ENCODE peak calls at places on chromosomes 4 and X, in five cellular contexts. P is spleen, Z is stomach, U is Peyer's patch, I is heart left ventricle. F is an unnamed sample.

GRCh38 chr4:140250989-140251552 is 97.1 kb upstream of the MAML3 start:
- DNase-seq in P (no peak), Z (no peak), U (no peak), I (no peak), F (no peak)

GRCh38 chr4:63788271-63788670 is 621.0 kb downstream of the TECRL start:
- DNase-seq in P (no peak), Z (no peak), U (no peak), I (no peak), F (no peak)

GRCh38 chr4:154982187-154983047 is 201.3 kb downstream of the RBM46 start:
- DNase-seq in P (no peak), Z (peak; percentile 74), U (no peak), I (peak; percentile 16), F (peak; percentile 27)

GRCh38 chr4:7830747-7831146 is 108.9 kb downstream of the AFAP1 start:
- DNase-seq in P (no peak), Z (no peak), U (no peak), I (no peak), F (no peak)

GRCh38 chrX:40912576-40912975 is 172.7 kb upstream of the USP9X start:
- DNase-seq in P (no peak), Z (no peak), U (no peak), I (no peak), F (no peak)

GRCh38 chr4:76984127-76984526 is 34.6 kb downstream of the SEPTIN11 start:
- DNase-seq in P (no peak), Z (no peak), U (no peak), I (no peak), F (no peak)

GRCh38 chrX:71301195-71301924 is at the start of gene ITGB1BP2:
- DNase-seq in P (no peak), Z (no peak), U (no peak), I (peak; percentile 23), F (no peak)

GRCh38 chrX:82237328-82237727 is 1035.4 kb downstream of the SH3BGRL start:
- DNase-seq in P (no peak), Z (no peak), U (no peak), I (no peak), F (no peak)

GRCh38 chrX:2928583-2929434 is at the start of gene ARSD:
- DNase-seq in P (peak; percentile 95), Z (peak; percentile 95), U (peak; percentile 87), I (peak; percentile 87), F (peak; percentile 90)

GRCh38 chr4:177119021-177119461 is 190.6 kb upstream of the NEIL3 start:
- DNase-seq in P (no peak), Z (no peak), U (no peak), I (no peak), F (no peak)

GRCh38 chrX:18598413-18598812 is 73.5 kb downstream of the RS1 start:
- DNase-seq in P (no peak), Z (no peak), U (no peak), I (no peak), F (no peak)

GRCh38 chrX:116749943-116750342 is 287.2 kb upstream of the CT83 start:
- DNase-seq in P (no peak), Z (no peak), U (no peak), I (no peak), F (no peak)

GRCh38 chr4:188986271-188986689 is 847.0 kb downstream of the TRIML1 start:
- DNase-seq in P (no peak), Z (no peak), U (no peak), I (no peak), F (no peak)

GRCh38 chr4:146343199-146343598 is 128.9 kb downstream of the REELD1 start:
- DNase-seq in P (no peak), Z (no peak), U (no peak), I (no peak), F (no peak)

GRCh38 chr4:136812100-136812880 is 720.0 kb downstream of the PCDH18 start:
- DNase-seq in P (peak; percentile 67), Z (no peak), U (no peak), I (no peak), F (no peak)

GRCh38 chrX:10813761-10814160 is 193.4 kb upstream of the MID1 start:
- DNase-seq in P (no peak), Z (no peak), U (no peak), I (no peak), F (no peak)

GRCh38 chr4:177699365-177700213 is 257.4 kb upstream of the AGA start:
- DNase-seq in P (no peak), Z (no peak), U (no peak), I (no peak), F (no peak)

GRCh38 chrX:87895421-87895820 is 377.8 kb downstream of the KLHL4 start:
- DNase-seq in P (no peak), Z (no peak), U (no peak), I (no peak), F (no peak)

GRCh38 chr4:83329521-83330105 is 5.0 kb downstream of the HPSE start:
- DNase-seq in P (no peak), Z (no peak), U (no peak), I (no peak), F (no peak)

GRCh38 chr4:119726505-119726904 is 97.9 kb upstream of the PDE5A start:
- DNase-seq in P (no peak), Z (no peak), U (no peak), I (no peak), F (no peak)

GRCh38 chrX:147226801-147227200 is 412.3 kb upstream of the CXorf51A start:
- DNase-seq in P (no peak), Z (no peak), U (no peak), I (no peak), F (no peak)

GRCh38 chrX:143873343-143873742 is 10.5 kb upstream of the UBE2NL start:
- DNase-seq in P (no peak), Z (no peak), U (no peak), I (no peak), F (no peak)

GRCh38 chr4:138609943-138610350 is 367.8 kb upstream of the SLC7A11 start:
- DNase-seq in P (no peak), Z (no peak), U (no peak), I (no peak), F (no peak)

GRCh38 chr4:176569301-176569700 is 223.4 kb downstream of the VEGFC start:
- DNase-seq in P (no peak), Z (no peak), U (no peak), I (no peak), F (no peak)

GRCh38 chr4:150126880-150127236 is 48.6 kb downstream of the DCLK2 start:
- DNase-seq in P (no peak), Z (no peak), U (no peak), I (no peak), F (no peak)

GRCh38 chr4:101157415-101158135 is 189.8 kb downstream of the PPP3CA start:
- DNase-seq in P (no peak), Z (no peak), U (no peak), I (no peak), F (no peak)

GRCh38 chrX:134836497-134836968 is 154.3 kb upstream of the SMIM10 start:
- DNase-seq in P (no peak), Z (no peak), U (no peak), I (no peak), F (no peak)

GRCh38 chr4:159747983-159748382 is 645.1 kb downstream of the RAPGEF2 start:
- DNase-seq in P (peak; percentile 51), Z (no peak), U (no peak), I (no peak), F (no peak)

GRCh38 chr4:10082047-10082446 is 34.6 kb downstream of the WDR1 start:
- DNase-seq in P (peak; percentile 56), Z (peak; percentile 19), U (no peak), I (peak; percentile 4), F (no peak)

GRCh38 chrX:71144651-71145050 is at the start of gene NLGN3:
- DNase-seq in P (no peak), Z (no peak), U (no peak), I (no peak), F (no peak)

GRCh38 chrX:120309873-120310730 is 1.2 kb downstream of the TMEM255A start:
- DNase-seq in P (no peak), Z (no peak), U (no peak), I (no peak), F (no peak)

GRCh38 chr4:33369366-33369899 is 2649.3 kb downstream of the PCDH7 start:
- DNase-seq in P (no peak), Z (no peak), U (no peak), I (no peak), F (no peak)

GRCh38 chr4:183492791-183493221 is 12.1 kb upstream of the ING2 start:
- DNase-seq in P (no peak), Z (no peak), U (no peak), I (no peak), F (no peak)

GRCh38 chr4:93066746-93067145 is 761.8 kb upstream of the ATOH1 start:
- DNase-seq in P (no peak), Z (no peak), U (no peak), I (no peak), F (no peak)

GRCh38 chr4:60590116-60590515 is 610.0 kb upstream of the ADGRL3 start:
- DNase-seq in P (no peak), Z (no peak), U (no peak), I (no peak), F (no peak)

DNA sequence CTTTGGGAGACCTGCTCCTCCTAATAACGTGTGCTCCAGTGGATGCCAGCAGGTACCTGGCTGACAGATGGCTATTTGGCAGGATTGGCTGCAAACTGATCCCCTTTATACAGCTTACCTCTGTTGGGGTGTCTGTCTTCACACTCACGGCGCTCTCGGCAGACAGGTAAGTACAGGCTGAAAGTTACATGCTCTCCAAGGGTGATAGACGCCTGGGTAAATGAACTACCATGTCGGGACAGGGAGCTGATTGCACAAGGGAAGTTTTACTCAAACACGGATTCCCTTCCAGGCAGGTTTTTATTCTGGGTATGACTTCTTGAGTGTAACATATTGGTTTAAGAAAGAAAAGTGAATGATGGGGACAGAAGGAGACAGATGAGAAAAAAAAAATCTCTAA is 836 bp downstream of the GRPR start:
- DNase-seq in P (no peak), Z (no peak), U (no peak), I (no peak), F (no peak)
- H3K27ac ChIP-seq in P (no peak overlapping the region), Z (no peak overlapping the region), U (no peak overlapping the region), I (no peak overlapping the region), F (no peak overlapping the region)

DNA sequence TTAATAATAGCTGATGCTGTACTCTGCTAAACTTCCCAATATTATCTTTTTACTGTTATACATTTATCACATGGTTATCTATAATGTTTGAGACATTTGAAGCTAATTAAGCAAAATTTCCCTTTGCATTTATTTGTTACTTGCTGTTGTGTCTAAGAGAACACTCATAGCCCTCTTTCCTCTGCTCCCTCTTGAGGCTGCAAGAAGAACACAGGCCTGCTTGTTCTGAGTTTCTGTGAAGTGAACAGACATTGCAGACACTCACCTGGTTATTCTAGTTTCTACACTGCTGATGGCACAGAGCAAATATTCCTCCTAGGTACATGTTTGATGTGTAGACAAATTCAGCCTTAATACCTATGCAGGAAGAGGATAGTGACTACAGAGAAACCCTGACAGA is 367.8 kb downstream of the GASK1B start:
- DNase-seq in P (no peak), Z (no peak), U (no peak), I (no peak), F (no peak)
- TF ChIP-seq CTCF in P (no peak), Z (peak; percentile 18), U (no peak), I (no peak), F (peak; percentile 31)

DNA sequence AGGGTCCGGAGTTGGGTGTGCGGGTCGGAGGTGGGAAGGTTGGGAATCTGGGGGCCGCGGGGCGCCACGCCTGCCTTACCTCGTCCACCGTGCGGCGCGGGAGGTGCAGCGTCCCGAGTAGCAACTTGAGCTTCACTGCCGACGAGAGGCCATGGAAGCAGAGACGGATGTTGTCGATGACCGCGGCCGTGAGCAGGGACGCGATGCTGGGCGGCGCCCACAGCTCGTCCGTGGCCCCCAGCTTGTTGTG is 178 bp downstream of the NELFA start:
- DNase-seq in P (no peak), Z (no peak), U (no peak), I (no peak), F (no peak)
- TF ChIP-seq POLR2A in P (no peak), Z (no peak), U (no peak), I (no peak), F (no peak)

GRCh38 chr4:6716018-6716911 is at the start of gene BLOC1S4:
- DNase-seq in P (peak; percentile 96), Z (peak; percentile 90), U (peak; percentile 92), I (peak; percentile 88), F (peak; percentile 70)
- H3K27ac ChIP-seq in P (peak within 1 kb of the TSS; percentile 97), Z (peak within 1 kb of the TSS; percentile 87), U (peak within 1 kb of the TSS; percentile 92), I (peak within 1 kb of the TSS; percentile 90), F (peak within 1 kb of the TSS; percentile 95)

F was measured in breast epithelium.